ENCODE peak calls at places on chromosomes 4 and X, in eight cellular contexts. Q, G, N, K, L, T, J and S are unnamed samples.

GRCh38 chr4:27239651-27240050 is 379.0 kb downstream of the STIM2 start:
- DNase-seq in L (no peak), N (no peak), T (no peak), K (no peak), Q (no peak), G (no peak), J (no peak), S (no peak)

GRCh38 chr4:138952405-138952804 is 63.2 kb upstream of the NOCT start:
- DNase-seq in Q (no peak), T (no peak), J (no peak), L (no peak), G (no peak), N (no peak), K (no peak), S (no peak)

GRCh38 chrX:47264507-47265173 is 31.8 kb downstream of the USP11 start:
- DNase-seq in T (no peak), N (no peak), J (no peak), L (no peak), K (no peak), G (no peak), Q (no peak), S (peak)

GRCh38 chr4:5751918-5752802 is 41.2 kb downstream of the EVC start:
- DNase-seq in K (no peak), J (no peak), Q (no peak), G (no peak), T (no peak), N (no peak), L (no peak), S (no peak)

GRCh38 chrX:67614414-67614813 is 70.6 kb downstream of the AR start:
- DNase-seq in N (no peak), J (no peak), T (no peak), L (no peak), K (no peak), G (no peak), Q (no peak), S (no peak)

GRCh38 chr4:47373174-47373573 is 90.3 kb downstream of the COMMD8 start:
- DNase-seq in N (no peak), L (no peak), K (no peak), G (no peak), Q (no peak), T (no peak), J (no peak), S (no peak)

GRCh38 chr4:71518283-71518989 is 179.6 kb downstream of the SLC4A4 start:
- DNase-seq in G (no peak), N (no peak), K (peak), L (no peak), T (no peak), J (no peak), Q (no peak), S (no peak)

GRCh38 chr4:76579596-76580375 is 144.8 kb downstream of the SHROOM3 start:
- DNase-seq in J (no peak), K (no peak), G (peak), Q (no peak), N (no peak), T (no peak), L (no peak), S (no peak)

GRCh38 chrX:84441143-84441542 is 61.1 kb downstream of the HDX start:
- DNase-seq in J (no peak), T (no peak), L (no peak), Q (no peak), N (no peak), K (no peak), G (no peak), S (no peak)

GRCh38 chrX:41481264-41482109 is 34.3 kb downstream of the NYX start:
- DNase-seq in L (no peak), J (no peak), Q (no peak), T (no peak), K (no peak), N (no peak), G (no peak), S (no peak)

GRCh38 chr4:89257376-89257775 is 50.2 kb downstream of the GPRIN3 start:
- DNase-seq in K (no peak), Q (no peak), L (no peak), J (no peak), T (no peak), N (no peak), G (no peak), S (no peak)

GRCh38 chr4:82842593-82842992 is 44.0 kb upstream of the SCD5 start:
- DNase-seq in N (no peak), Q (no peak), T (no peak), K (no peak), J (no peak), G (no peak), L (no peak), S (no peak)

GRCh38 chr4:25861422-25861926 is 1.3 kb downstream of the SEL1L3 start:
- DNase-seq in N (no peak), G (no peak), Q (no peak), L (no peak), J (no peak), K (no peak), T (no peak), S (no peak)

GRCh38 chr4:107991945-107992625 is 2.4 kb downstream of the HADH start:
- DNase-seq in Q (no peak), G (no peak), L (no peak), N (no peak), T (no peak), K (no peak), J (no peak), S (no peak)

GRCh38 chr4:107988763-107989035 is 990 bp upstream of the HADH start:
- DNase-seq in T (no peak), Q (no peak), N (no peak), G (peak), K (no peak), J (no peak), L (no peak), S (no peak)

GRCh38 chr4:107987916-107988762 is 1.6 kb upstream of the HADH start:
- DNase-seq in J (no peak), T (no peak), G (no peak), N (no peak), L (no peak), K (no peak), Q (no peak), S (no peak)

GRCh38 chr4:107989162-107989536 is 540 bp upstream of the HADH start:
- DNase-seq in L (no peak), T (no peak), K (no peak), N (no peak), Q (no peak), G (no peak), J (no peak), S (no peak)

GRCh38 chr4:107989537-107990386 is at the start of gene HADH:
- DNase-seq in Q (peak), T (peak), K (peak), L (peak), J (peak), G (peak), N (peak), S (peak)
- TF ChIP-seq POLR2A in Q (no peak), T (peak), K (peak), L (peak), J (peak), G (peak), N (peak), S (peak)

DNA sequence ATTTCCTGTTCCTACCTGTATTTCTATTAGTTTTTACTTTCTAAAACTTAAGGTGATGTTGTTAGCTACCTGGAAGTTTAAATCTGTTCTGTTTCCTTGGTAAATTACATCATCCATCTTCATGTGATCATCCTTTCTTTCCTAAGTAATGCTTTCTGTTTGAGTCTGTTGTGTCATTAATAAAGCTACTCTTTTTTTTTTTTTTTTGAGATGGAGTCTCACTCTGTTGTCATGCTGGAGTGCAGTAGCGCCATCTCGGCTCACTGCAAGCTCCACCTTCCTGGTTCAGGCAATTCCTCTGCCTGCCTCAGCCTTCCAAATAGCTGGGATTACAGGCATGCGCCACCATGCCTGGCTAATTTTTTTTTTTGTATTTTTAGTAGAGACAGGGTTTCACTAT is 73.3 kb downstream of the FIP1L1 start:
- DNase-seq in J (peak), T (peak), G (no peak), Q (no peak), K (no peak), L (no peak), N (no peak), S (no peak)
- H3K27ac ChIP-seq in J (peak), T (no peak), G (no peak), Q (no peak), K (no peak), L (no peak), N (no peak), S (no peak)

DNA sequence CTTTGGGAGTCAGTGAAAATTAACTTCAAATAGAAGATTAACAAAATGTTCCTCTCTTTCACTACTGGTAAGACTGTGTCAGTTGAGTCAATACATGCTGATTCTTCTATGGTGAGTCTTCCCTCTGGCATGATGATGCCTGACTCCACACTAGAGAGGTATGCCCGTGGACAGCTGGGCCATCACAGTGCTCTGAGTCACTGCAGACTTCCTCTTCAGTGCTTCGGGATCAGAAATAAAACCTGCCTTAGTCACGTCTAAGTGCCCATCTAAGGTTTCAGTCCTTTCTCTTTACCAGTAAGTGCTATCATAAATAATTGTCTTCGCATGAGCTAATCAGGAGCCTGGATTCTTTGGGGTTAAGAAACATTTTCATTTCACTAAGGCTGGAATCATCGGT is 1.6 kb upstream of the ASB5 start:
- DNase-seq in K (no peak), Q (no peak), J (peak), G (no peak), N (no peak), T (no peak), L (no peak), S (no peak)
- TF ChIP-seq POLR2A in K (no peak), Q (no peak), J (no peak), G (no peak), N (no peak), T (no peak), L (no peak), S (no peak)

DNA sequence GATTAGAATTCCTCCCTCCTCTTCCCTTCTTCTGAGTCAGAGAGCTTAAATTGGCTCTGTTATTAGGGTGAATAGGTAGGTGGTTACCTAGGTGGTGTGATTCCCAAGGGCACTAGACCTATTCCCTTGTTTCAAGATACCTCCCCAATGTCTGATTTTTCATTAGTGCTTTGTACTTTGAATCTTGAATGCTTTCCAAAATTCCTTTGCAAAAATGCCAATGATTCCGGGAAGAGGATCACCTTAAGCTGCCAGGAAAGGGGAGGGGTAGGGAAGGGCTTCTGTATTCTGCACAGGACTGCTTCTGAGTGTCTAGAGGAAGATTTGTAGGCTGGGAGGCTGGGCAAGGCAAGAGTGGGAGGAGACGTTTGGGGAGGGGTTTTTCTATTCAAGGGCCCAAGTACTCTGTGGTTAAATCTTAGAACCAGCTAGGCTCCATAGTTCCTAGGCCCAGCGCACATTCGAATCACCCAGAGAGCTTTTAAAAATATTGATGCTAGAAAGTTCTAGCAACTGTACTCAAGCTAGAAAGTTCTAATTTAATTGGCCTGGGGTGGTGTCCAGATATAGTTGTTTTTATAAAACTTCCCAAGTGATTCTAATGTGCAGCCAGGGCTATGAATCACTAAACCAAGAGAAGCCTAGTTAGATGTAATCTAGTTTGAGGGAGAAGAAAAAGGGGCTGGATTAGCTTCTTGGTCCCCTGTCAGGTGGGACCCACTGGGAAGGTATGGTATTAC is 24.2 kb upstream of the MSN start:
- DNase-seq in T (no peak), K (no peak), G (no peak), Q (no peak), L (no peak), J (peak), N (no peak), S (no peak)
- H3K27ac ChIP-seq in T (no peak), K (peak), G (peak), Q (no peak), L (peak), J (peak), N (no peak), S (peak)

GRCh38 chr4:183443609-183444148 is 757 bp upstream of the CDKN2AIP start:
- DNase-seq in G (no peak), K (no peak), N (no peak), L (no peak), Q (no peak), J (peak), T (no peak), S (no peak)

GRCh38 chr4:183441276-183441675 is 3.2 kb upstream of the CDKN2AIP start:
- DNase-seq in K (no peak), T (no peak), Q (no peak), J (no peak), G (no peak), L (no peak), N (no peak), S (no peak)

GRCh38 chr4:183447646-183448045 is 3.2 kb downstream of the CDKN2AIP start:
- DNase-seq in N (no peak), K (no peak), L (no peak), Q (no peak), G (no peak), J (no peak), T (no peak), S (no peak)

GRCh38 chr4:183444953-183445543 is 612 bp downstream of the CDKN2AIP start:
- DNase-seq in J (no peak), N (no peak), Q (peak), T (peak), K (peak), G (peak), L (peak), S (peak)

GRCh38 chr4:183444149-183444952 is at the start of gene CDKN2AIP:
- DNase-seq in N (peak), T (peak), G (peak), J (peak), L (peak), K (peak), Q (peak), S (peak)
- TF ChIP-seq POLR2A in N (peak), T (peak), G (peak), J (peak), L (peak), K (peak), Q (peak), S (peak)

GRCh38 chr4:8400641-8401325 is 39.7 kb downstream of the ACOX3 start:
- DNase-seq in T (no peak), Q (no peak), L (no peak), J (peak), G (no peak), K (no peak), N (no peak), S (peak)

GRCh38 chr4:8402640-8403039 is 37.9 kb downstream of the ACOX3 start:
- DNase-seq in G (no peak), Q (no peak), L (no peak), J (peak), T (peak), N (no peak), K (no peak), S (no peak)

GRCh38 chr4:8401665-8402064 is 38.9 kb downstream of the ACOX3 start:
- DNase-seq in K (no peak), Q (no peak), J (no peak), T (no peak), L (no peak), N (no peak), G (no peak), S (no peak)

GRCh38 chr4:8403173-8403753 is 37.3 kb downstream of the ACOX3 start:
- DNase-seq in N (no peak), J (peak), G (peak), L (peak), T (peak), Q (peak), K (peak), S (peak)

GRCh38 chr4:8402181-8402597 is 38.3 kb downstream of the ACOX3 start:
- DNase-seq in J (no peak), L (no peak), Q (no peak), N (no peak), T (no peak), G (no peak), K (no peak), S (no peak)
- H3K27ac ChIP-seq in J (peak), L (peak), Q (no peak), N (no peak), T (peak), G (no peak), K (no peak), S (peak)

DNA sequence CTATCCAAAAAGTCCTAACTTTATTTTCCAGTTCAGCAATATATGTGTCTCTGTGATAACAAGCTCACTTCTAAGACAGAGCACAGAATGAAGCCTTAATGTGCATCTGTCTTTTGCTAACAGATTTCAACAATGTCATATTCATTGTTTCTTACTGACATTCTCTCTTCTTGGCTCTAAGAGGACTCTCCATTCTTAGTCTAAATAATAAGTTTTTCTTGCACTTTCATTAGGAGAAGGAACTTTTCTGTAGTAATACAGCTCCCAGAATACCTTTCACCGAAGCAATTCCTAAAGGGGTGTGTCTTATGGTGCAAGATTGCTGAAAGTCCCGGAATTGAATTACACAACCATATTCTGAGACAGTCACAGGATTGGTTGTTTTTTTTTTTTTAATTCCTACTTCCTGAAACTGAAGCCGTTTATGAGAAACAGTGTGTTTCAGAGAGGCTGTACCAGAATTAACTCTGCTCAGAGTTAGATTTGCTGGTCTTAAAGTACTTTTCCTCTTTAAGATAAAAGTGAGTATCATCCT is at the start of gene ALPK1:
- DNase-seq in G (no peak), Q (no peak), J (peak), L (no peak), T (no peak), N (no peak), K (no peak), S (no peak)
- TF ChIP-seq POLR2A in G (peak), Q (no peak), J (peak), L (peak), T (peak), N (no peak), K (peak), S (peak)

DNA sequence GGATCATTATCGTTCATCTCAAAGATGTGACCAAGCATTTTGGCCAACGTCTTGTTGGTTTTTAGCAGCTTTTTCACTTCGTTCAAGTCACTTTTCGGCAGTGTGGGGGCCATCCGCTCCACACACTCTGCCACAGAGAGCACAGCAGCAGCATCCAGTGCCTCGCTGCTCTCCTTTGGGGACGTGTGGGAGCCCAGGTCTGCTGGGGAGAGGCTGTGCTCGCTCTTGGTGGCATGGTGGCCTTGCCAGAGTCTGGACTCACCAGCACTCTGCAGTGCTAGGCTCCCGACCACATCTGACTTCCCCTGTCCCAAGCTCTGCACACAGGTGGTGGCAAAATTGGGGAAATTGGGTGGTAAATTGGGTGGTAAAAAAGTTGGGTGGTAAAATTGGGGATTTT is 50.6 kb downstream of the GPR50 start:
- DNase-seq in K (peak), J (no peak), G (no peak), Q (no peak), L (no peak), N (no peak), T (no peak), S (no peak)
- H3K27ac ChIP-seq in K (no peak), J (no peak), G (no peak), Q (no peak), L (no peak), N (no peak), T (no peak), S (no peak)

GRCh38 chr4:143513314-143514211 is at the start of gene SMARCA5:
- DNase-seq in Q (peak), G (peak), J (peak), T (peak), L (peak), K (peak), N (peak), S (peak)
- TF ChIP-seq POLR2A in Q (peak), G (peak), J (peak), T (peak), L (peak), K (peak), N (peak), S (peak)

GRCh38 chr4:54226399-54227260 is 2.5 kb upstream of the PDGFRA start:
- DNase-seq in L (no peak), Q (peak), N (no peak), J (peak), G (peak), T (peak), K (peak), S (peak)
- H3K27ac ChIP-seq in L (peak), Q (peak), N (no peak), J (peak), G (no peak), T (peak), K (peak), S (peak)